ENCODE peak calls at places on chromosomes 2 and 18, in five cellular contexts. One of them, this sample, is unnamed.

GRCh38 chr2:101173707-101174295 is 22.6 kb upstream of the TBC1D8 start:
- DNase-seq in GM13976: peak
- DNase-seq in RCC 7860: no peak
- DNase-seq in upper lobe of right lung: no peak
- DNase-seq in activated CD8-positive, alpha-beta memory T cell treated with anti-CD3 and anti-CD28 coated beads, Interleukin-2, amount 10 ng/mL, durations not matched to agents 7 days and 5 days: no peak
- DNase-seq in this sample: no peak

GRCh38 chr2:211068108-211068780 is 511.8 kb downstream of the CPS1 start:
- DNase-seq in RCC 7860: no peak
- DNase-seq in activated CD8-positive, alpha-beta memory T cell treated with anti-CD3 and anti-CD28 coated beads, Interleukin-2, amount 10 ng/mL, durations not matched to agents 7 days and 5 days: no peak
- DNase-seq in upper lobe of right lung: no peak
- DNase-seq in GM13976: no peak
- DNase-seq in this sample: no peak

GRCh38 chr2:88669371-88670214 is 21.9 kb upstream of the RPIA start:
- DNase-seq in RCC 7860: no peak
- DNase-seq in GM13976: peak
- DNase-seq in activated CD8-positive, alpha-beta memory T cell treated with anti-CD3 and anti-CD28 coated beads, Interleukin-2, amount 10 ng/mL, durations not matched to agents 7 days and 5 days: peak
- DNase-seq in upper lobe of right lung: no peak
- DNase-seq in this sample: peak

GRCh38 chr2:238928520-238929241 is 80.8 kb downstream of the TWIST2 start:
- DNase-seq in upper lobe of right lung: peak
- DNase-seq in GM13976: no peak
- DNase-seq in activated CD8-positive, alpha-beta memory T cell treated with anti-CD3 and anti-CD28 coated beads, Interleukin-2, amount 10 ng/mL, durations not matched to agents 7 days and 5 days: no peak
- DNase-seq in RCC 7860: no peak
- DNase-seq in this sample: no peak

GRCh38 chr2:190126758-190127157 is 64.2 kb upstream of the MSTN start:
- DNase-seq in GM13976: no peak
- DNase-seq in activated CD8-positive, alpha-beta memory T cell treated with anti-CD3 and anti-CD28 coated beads, Interleukin-2, amount 10 ng/mL, durations not matched to agents 7 days and 5 days: no peak
- DNase-seq in RCC 7860: no peak
- DNase-seq in upper lobe of right lung: no peak
- DNase-seq in this sample: no peak

GRCh38 chr2:234996467-234997270 is 44.9 kb downstream of the SH3BP4 start:
- DNase-seq in activated CD8-positive, alpha-beta memory T cell treated with anti-CD3 and anti-CD28 coated beads, Interleukin-2, amount 10 ng/mL, durations not matched to agents 7 days and 5 days: no peak
- DNase-seq in upper lobe of right lung: no peak
- DNase-seq in GM13976: no peak
- DNase-seq in RCC 7860: peak
- DNase-seq in this sample: peak

GRCh38 chr2:72048881-72049477 is 98.7 kb downstream of the CYP26B1 start:
- DNase-seq in upper lobe of right lung: no peak
- DNase-seq in RCC 7860: no peak
- DNase-seq in activated CD8-positive, alpha-beta memory T cell treated with anti-CD3 and anti-CD28 coated beads, Interleukin-2, amount 10 ng/mL, durations not matched to agents 7 days and 5 days: no peak
- DNase-seq in GM13976: no peak
- DNase-seq in this sample: no peak

GRCh38 chr2:19409001-19409400 is 50.6 kb upstream of the OSR1 start:
- DNase-seq in activated CD8-positive, alpha-beta memory T cell treated with anti-CD3 and anti-CD28 coated beads, Interleukin-2, amount 10 ng/mL, durations not matched to agents 7 days and 5 days: no peak
- DNase-seq in upper lobe of right lung: no peak
- DNase-seq in GM13976: no peak
- DNase-seq in RCC 7860: no peak
- DNase-seq in this sample: no peak

GRCh38 chr2:3476386-3477033 is 42.8 kb downstream of the ADI1 start:
- DNase-seq in GM13976: no peak
- DNase-seq in activated CD8-positive, alpha-beta memory T cell treated with anti-CD3 and anti-CD28 coated beads, Interleukin-2, amount 10 ng/mL, durations not matched to agents 7 days and 5 days: no peak
- DNase-seq in RCC 7860: no peak
- DNase-seq in upper lobe of right lung: no peak
- DNase-seq in this sample: no peak

GRCh38 chr2:128091691-128092050 is 671 bp downstream of the UGGT1 start:
- DNase-seq in GM13976: peak
- DNase-seq in RCC 7860: no peak
- DNase-seq in upper lobe of right lung: no peak
- DNase-seq in activated CD8-positive, alpha-beta memory T cell treated with anti-CD3 and anti-CD28 coated beads, Interleukin-2, amount 10 ng/mL, durations not matched to agents 7 days and 5 days: peak
- DNase-seq in this sample: no peak

GRCh38 chr2:129281761-129282160 is 697.7 kb upstream of the RAB6C start:
- DNase-seq in upper lobe of right lung: no peak
- DNase-seq in GM13976: no peak
- DNase-seq in RCC 7860: no peak
- DNase-seq in activated CD8-positive, alpha-beta memory T cell treated with anti-CD3 and anti-CD28 coated beads, Interleukin-2, amount 10 ng/mL, durations not matched to agents 7 days and 5 days: no peak
- DNase-seq in this sample: no peak

GRCh38 chr2:181374741-181375675 is 82.2 kb upstream of the ITGA4 start:
- DNase-seq in RCC 7860: no peak
- DNase-seq in GM13976: peak
- DNase-seq in activated CD8-positive, alpha-beta memory T cell treated with anti-CD3 and anti-CD28 coated beads, Interleukin-2, amount 10 ng/mL, durations not matched to agents 7 days and 5 days: no peak
- DNase-seq in upper lobe of right lung: no peak
- DNase-seq in this sample: no peak

GRCh38 chr18:60452424-60452823 is 79.8 kb upstream of the MC4R start:
- DNase-seq in activated CD8-positive, alpha-beta memory T cell treated with anti-CD3 and anti-CD28 coated beads, Interleukin-2, amount 10 ng/mL, durations not matched to agents 7 days and 5 days: no peak
- DNase-seq in upper lobe of right lung: no peak
- DNase-seq in GM13976: no peak
- DNase-seq in RCC 7860: no peak
- DNase-seq in this sample: no peak